ENCODE peak calls at places on chromosomes 7 and 10, in eight cellular contexts. V, A, Q, O, H, Z, J and R are unnamed samples. For H3K9me3, the result is how much of the 10 kb centered on the place peaks cover.

GRCh38 chr7:66539948-66540375 is 88.7 kb upstream of the KCTD7 start:
- DNase-seq in A (no peak), Z (no peak), V (no peak), H (no peak), J (no peak), Q (no peak), O (no peak), R (no peak)

GRCh38 chr10:59906417-59907202 is at the start of gene CCDC6:
- DNase-seq in J (peak), A (peak), V (peak), Q (peak), Z (peak), O (peak), H (no peak), R (peak)

GRCh38 chr7:142025896-142026295 is 30.2 kb downstream of the MGAM start:
- DNase-seq in V (no peak), J (no peak), A (no peak), Z (no peak), H (no peak), Q (no peak), O (no peak), R (no peak)

GRCh38 chr7:83178066-83178465 is 15.4 kb upstream of the PCLO start:
- DNase-seq in Z (no peak), V (no peak), Q (no peak), A (no peak), H (no peak), O (no peak), J (no peak), R (no peak)

GRCh38 chr10:86128360-86128759 is 238.2 kb downstream of the GRID1 start:
- DNase-seq in Z (no peak), J (no peak), Q (no peak), H (no peak), V (no peak), O (no peak), A (no peak), R (no peak)

GRCh38 chr10:133070402-133070801 is 17.3 kb upstream of the ADGRA1 start:
- DNase-seq in O (no peak), J (no peak), Z (no peak), Q (no peak), H (no peak), V (no peak), A (no peak), R (no peak)

GRCh38 chr7:145692237-145692950 is 424.2 kb upstream of the CNTNAP2 start:
- DNase-seq in Z (no peak), H (no peak), O (peak), A (no peak), V (no peak), Q (no peak), J (no peak), R (peak)

GRCh38 chr7:100034871-100035510 is 14.6 kb upstream of the ZSCAN21 start:
- DNase-seq in A (no peak), V (no peak), O (no peak), Z (no peak), H (no peak), J (peak), Q (no peak), R (no peak)

DNA sequence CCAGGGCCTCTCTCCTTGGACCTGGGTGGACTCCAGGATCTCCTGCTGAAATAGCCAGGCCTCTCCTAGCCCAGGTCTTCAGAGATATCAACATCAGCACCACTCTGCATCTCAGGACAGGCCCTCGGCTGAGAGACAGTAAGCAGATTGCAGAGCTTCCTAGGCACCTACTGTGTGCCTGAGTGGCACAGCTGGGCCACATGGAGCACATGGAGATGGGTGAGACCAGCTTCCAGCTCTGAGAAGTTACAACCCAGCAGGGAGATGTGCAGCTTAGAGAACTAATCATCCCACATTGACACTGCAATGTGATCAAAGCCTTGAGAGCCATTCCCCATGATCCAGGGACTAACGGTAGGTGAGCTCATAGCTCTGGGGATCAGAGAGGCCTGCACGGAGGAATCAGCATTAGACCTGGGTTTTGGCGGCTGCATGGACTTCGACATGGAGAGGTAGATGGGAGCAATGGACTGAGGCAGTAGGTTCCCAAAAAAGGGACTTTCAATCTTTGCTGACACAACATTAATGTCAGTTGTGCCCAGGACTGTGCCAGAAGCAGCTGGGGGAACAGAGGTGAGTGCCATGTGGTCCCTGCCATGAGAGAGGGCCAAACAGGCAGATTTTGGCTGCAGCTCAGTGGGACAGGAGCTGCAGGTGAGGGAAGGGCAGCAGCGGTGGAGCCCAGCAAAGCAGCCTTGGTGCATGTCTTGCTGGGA is 76.0 kb upstream of the LEP start:
- DNase-seq in A (no peak), Z (no peak), Q (no peak), J (no peak), H (no peak), O (no peak), V (no peak), R (no peak)
- H3K27ac ChIP-seq in A (no peak), Z (no peak), Q (no peak), J (no peak), H (no peak), O (no peak), V (no peak), R (no peak)

DNA sequence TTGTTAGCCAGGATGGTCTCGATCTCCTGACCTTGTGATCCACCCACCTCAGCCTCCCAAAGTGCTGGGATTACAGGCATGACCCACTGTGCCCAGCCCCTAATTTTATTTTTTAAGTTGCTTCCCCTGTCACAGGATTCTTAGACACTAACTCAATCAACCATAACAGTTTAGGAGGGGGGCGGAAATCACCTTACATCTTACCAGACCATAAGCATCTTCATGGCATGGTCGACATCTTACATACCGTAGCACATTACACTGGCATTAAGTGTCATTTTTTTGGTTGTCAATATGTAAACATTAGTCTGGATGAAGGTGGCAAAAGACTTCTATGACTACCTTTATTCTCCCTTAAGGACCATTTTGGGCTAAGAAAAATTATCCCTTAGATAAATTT is 95.6 kb downstream of the TRIM24 start:
- DNase-seq in H (no peak), A (no peak), V (no peak), O (no peak), J (no peak), Z (no peak), Q (no peak), R (no peak)
- H3K9me3 ChIP-seq in H (under half), A (under half), V (half or more), O (half or more), J (under half), Z (under half), Q (under half), R (under half)

GRCh38 chr7:96237040-96237439 is 84.9 kb downstream of the SLC25A13 start:
- DNase-seq in V (no peak), A (no peak), Z (no peak), O (no peak), Q (no peak), H (no peak), J (no peak), R (no peak)
- H3K27ac ChIP-seq in V (no peak), A (no peak), Z (no peak), O (peak), Q (no peak), H (no peak), J (no peak), R (no peak)

GRCh38 chr10:90133606-90134005 is 432.2 kb downstream of the KIF20B start:
- DNase-seq in O (no peak), Z (no peak), V (no peak), J (no peak), H (no peak), Q (no peak), A (no peak), R (no peak)
- H3K9me3 ChIP-seq in O (under half), Z (under half), V (under half), J (under half), H (under half), Q (under half), A (under half), R (under half)

GRCh38 chr7:44980393-44981034 is 1.7 kb upstream of the MYO1G start:
- DNase-seq in Q (no peak), J (no peak), Z (no peak), A (no peak), O (no peak), H (peak), V (no peak), R (no peak)

GRCh38 chr7:44977956-44978355 is 859 bp downstream of the MYO1G start:
- DNase-seq in J (no peak), V (no peak), O (no peak), H (no peak), Q (no peak), A (no peak), Z (no peak), R (no peak)

GRCh38 chr7:44977304-44977858 is 1.4 kb downstream of the MYO1G start:
- DNase-seq in V (no peak), Q (no peak), Z (no peak), A (no peak), O (no peak), H (no peak), J (no peak), R (no peak)

GRCh38 chr7:44979481-44980392 is 922 bp upstream of the MYO1G start:
- DNase-seq in A (no peak), H (no peak), Z (no peak), J (no peak), V (no peak), Q (no peak), O (no peak), R (no peak)

GRCh38 chr7:44978511-44979366 is at the start of gene MYO1G:
- DNase-seq in H (peak), Q (no peak), J (no peak), Z (no peak), O (no peak), A (peak), V (no peak), R (peak)
- H3K27ac ChIP-seq in H (peak), Q (peak), J (no peak), Z (no peak), O (no peak), A (peak), V (no peak), R (peak)

DNA sequence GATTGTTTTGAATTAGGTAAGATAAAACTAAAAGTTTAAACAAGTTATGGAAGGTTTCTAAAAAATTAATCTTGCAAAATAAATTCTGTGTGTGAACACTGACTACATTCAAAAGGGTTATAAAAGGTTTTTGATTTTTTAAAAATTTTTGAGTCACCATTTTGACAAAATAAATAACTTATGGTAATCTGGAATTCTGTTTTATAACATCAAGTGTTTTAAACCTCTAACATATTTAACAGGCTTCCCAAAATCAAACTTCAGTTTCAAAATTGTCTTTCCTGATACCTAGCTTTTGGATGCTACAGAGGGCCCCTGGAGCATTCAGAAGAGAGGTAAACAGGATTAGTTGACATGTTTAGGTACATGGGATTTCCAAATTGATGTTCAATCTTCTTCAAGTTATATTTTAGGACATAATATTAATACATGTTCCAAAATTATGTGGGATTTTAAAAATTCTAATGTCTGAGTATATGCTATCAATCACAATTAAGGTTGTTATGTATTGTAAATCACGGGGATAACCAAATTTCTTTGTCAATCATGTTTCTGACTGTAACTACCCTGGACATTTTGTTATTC is 8.1 kb upstream of the CPA2 start:
- DNase-seq in A (no peak), O (no peak), J (no peak), V (no peak), Z (no peak), Q (no peak), H (no peak), R (no peak)
- H3K9me3 ChIP-seq in A (under half), O (under half), J (under half), V (under half), Z (under half), Q (under half), H (under half), R (under half)

DNA sequence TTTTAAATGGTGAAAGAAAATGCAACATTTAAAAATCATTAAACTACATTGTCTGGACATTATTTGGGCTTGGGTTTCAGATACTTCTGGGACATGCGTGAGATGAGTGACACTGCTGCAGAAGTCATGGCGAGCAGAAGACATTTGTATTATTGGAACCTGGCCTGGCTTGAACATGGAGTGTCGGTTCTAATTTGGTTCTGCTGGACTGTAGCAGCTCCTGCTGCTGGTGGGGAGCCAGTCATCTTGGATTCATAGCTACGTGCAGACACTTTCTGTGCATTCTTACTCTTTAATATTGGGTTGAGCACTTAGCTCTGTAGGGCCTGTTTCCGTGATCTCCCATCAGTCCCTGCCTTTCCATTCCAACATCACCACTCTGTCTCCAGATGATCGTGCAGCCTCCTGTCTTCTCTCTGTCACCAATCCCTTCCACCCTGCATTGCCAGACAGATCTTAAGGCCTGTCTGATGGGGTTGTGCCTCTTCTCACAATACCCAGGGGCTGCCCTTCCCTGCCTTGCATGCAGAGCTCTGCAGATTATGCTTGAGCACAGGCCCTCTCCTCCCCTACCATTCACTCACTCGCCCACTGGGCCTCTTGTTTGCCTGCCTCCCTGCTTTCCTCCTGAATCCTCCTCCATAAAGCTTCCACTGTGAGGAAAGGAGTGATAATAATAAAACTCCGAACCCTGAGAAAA is 32.8 kb downstream of the CELF2 start:
- DNase-seq in J (no peak), O (no peak), H (no peak), Q (no peak), V (no peak), Z (no peak), A (no peak), R (no peak)
- H3K27ac ChIP-seq in J (no peak), O (no peak), H (no peak), Q (peak), V (no peak), Z (no peak), A (no peak), R (no peak)